ENCODE peak calls at places on chromosomes 13 and 19, in ten cellular contexts. W is DND-41; S is GM18507; K is stimulated activated CD8-positive, alpha-beta memory T cell treated with anti-CD3 and anti-CD28 coated beads, Interleukin-7, amount 100 ng/mL, for 1 hour; L is AG10803; D is keratinocyte; H is astrocyte of the spinal cord; Q is cardiac fibroblast; M is amniotic stem cell; X is anterior cingulate cortex. N is an unnamed sample.

GRCh38 chr19:43779820-43780219 is 953 bp downstream of the KCNN4 start:
- DNase-seq in W (no peak), S (no peak), K (no peak), L (no peak), D (no peak), H (no peak), Q (no peak), M (no peak), X (no peak), N (no peak)

GRCh38 chr19:47352095-47352494 is 3.0 kb downstream of the DHX34 start:
- DNase-seq in W (no peak), S (no peak), K (no peak), L (no peak), D (no peak), H (no peak), Q (no peak), M (no peak), X (no peak), N (no peak)

GRCh38 chr13:23086951-23087350 is 93.8 kb upstream of the SGCG start:
- DNase-seq in W (no peak), S (no peak), K (no peak), L (no peak), D (no peak), H (no peak), Q (no peak), M (no peak), X (no peak), N (no peak)

GRCh38 chr13:27289016-27289665 is 18.5 kb downstream of the RASL11A start:
- DNase-seq in W (no peak), S (no peak), K (no peak), L (no peak), D (no peak), H (no peak), Q (no peak), M (no peak), X (no peak), N (no peak)

GRCh38 chr13:98751397-98752110 is 918 bp downstream of the SLC15A1 start:
- DNase-seq in W (no peak), S (no peak), K (no peak), L (peak), D (no peak), H (peak), Q (peak), M (no peak), X (no peak), N (peak)

GRCh38 chr19:5826531-5827341 is 12.8 kb downstream of the FUT6 start:
- DNase-seq in W (peak), S (no peak), K (no peak), L (peak), D (no peak), H (no peak), Q (peak), M (no peak), X (no peak), N (peak)

GRCh38 chr19:1355258-1355973 is 28.3 kb upstream of the NDUFS7 start:
- DNase-seq in W (peak), S (no peak), K (no peak), L (no peak), D (no peak), H (no peak), Q (peak), M (no peak), X (peak), N (peak)

GRCh38 chr13:62278271-62278670 is 862.6 kb upstream of the PCDH20 start:
- DNase-seq in W (no peak), S (no peak), K (no peak), L (no peak), D (no peak), H (no peak), Q (no peak), M (no peak), X (no peak), N (no peak)

GRCh38 chr19:13417054-13417453 is 89.2 kb downstream of the CACNA1A start:
- DNase-seq in W (no peak), S (no peak), K (no peak), L (no peak), D (no peak), H (no peak), Q (no peak), M (no peak), X (no peak), N (no peak)

GRCh38 chr13:65095118-65095517 is 2135.0 kb downstream of the PCDH9 start:
- DNase-seq in W (no peak), S (no peak), K (no peak), L (peak), D (no peak), H (no peak), Q (peak), M (no peak), X (no peak), N (no peak)

N was measured in left lobe of liver.